ENCODE peak calls at places on chromosome 10, in nine cellular contexts. R, C, N, M, S, Y, V, F and B are unnamed samples.

GRCh38 chr10:47336387-47337134 is 11.6 kb upstream of the RBP3 start:
- DNase-seq in R (peak), C (no peak), N (no peak), M (no peak), S (no peak), Y (no peak), V (no peak), F (no peak), B (no peak)

GRCh38 chr10:133141144-133141962 is 18.7 kb upstream of the KNDC1 start:
- DNase-seq in R (no peak), C (no peak), N (no peak), M (no peak), S (peak), Y (peak), V (no peak), F (no peak), B (no peak)

GRCh38 chr10:97718659-97719142 is 5.2 kb downstream of the MARVELD1 start:
- DNase-seq in R (no peak), C (peak), N (peak), M (no peak), S (peak), Y (no peak), V (peak), F (no peak), B (no peak)

GRCh38 chr10:52071814-52072213 is 242.3 kb upstream of the DKK1 start:
- DNase-seq in R (no peak), C (no peak), N (no peak), M (no peak), S (no peak), Y (peak), V (no peak), F (no peak), B (no peak)

GRCh38 chr10:21092683-21093524 is 195.8 kb upstream of the NEBL start:
- DNase-seq in R (no peak), C (no peak), N (no peak), M (no peak), S (no peak), Y (no peak), V (peak), F (no peak), B (no peak)

GRCh38 chr10:4824791-4825310 is 1.2 kb upstream of the AKR1E2 start:
- DNase-seq in R (no peak), C (no peak), N (no peak), M (no peak), S (no peak), Y (no peak), V (no peak), F (no peak), B (no peak)

GRCh38 chr10:17644485-17644964 is 574 bp downstream of the STAM start:
- DNase-seq in R (peak), C (peak), N (no peak), M (no peak), S (no peak), Y (no peak), V (no peak), F (no peak), B (no peak)

GRCh38 chr10:99709480-99710229 is 22.3 kb downstream of the COX15 start:
- DNase-seq in R (peak), C (no peak), N (no peak), M (no peak), S (no peak), Y (no peak), V (peak), F (no peak), B (peak)

GRCh38 chr10:67464278-67464677 is 231.7 kb downstream of the CTNNA3 start:
- DNase-seq in R (no peak), C (no peak), N (no peak), M (no peak), S (no peak), Y (no peak), V (no peak), F (no peak), B (no peak)

GRCh38 chr10:103823706-103824272 is 31.6 kb downstream of the SH3PXD2A start:
- DNase-seq in R (no peak), C (no peak), N (no peak), M (no peak), S (no peak), Y (peak), V (no peak), F (no peak), B (no peak)

GRCh38 chr10:45211576-45211975 is 103.8 kb downstream of the OR13A1 start:
- DNase-seq in R (no peak), C (no peak), N (no peak), M (no peak), S (no peak), Y (no peak), V (no peak), F (no peak), B (no peak)

GRCh38 chr10:68144709-68145108 is 35.4 kb downstream of the MYPN start:
- DNase-seq in R (no peak), C (no peak), N (no peak), M (no peak), S (no peak), Y (no peak), V (no peak), F (no peak), B (no peak)

GRCh38 chr10:72337039-72337629 is 17.6 kb downstream of the DNAJB12 start:
- DNase-seq in R (peak), C (peak), N (no peak), M (peak), S (peak), Y (peak), V (peak), F (no peak), B (peak)

GRCh38 chr10:20748551-20748950 is 148.6 kb downstream of the NEBL start:
- DNase-seq in R (no peak), C (no peak), N (no peak), M (no peak), S (no peak), Y (no peak), V (no peak), F (no peak), B (no peak)

GRCh38 chr10:102718220-102718619 is 3.8 kb downstream of the SFXN2 start:
- DNase-seq in R (peak), C (no peak), N (no peak), M (no peak), S (no peak), Y (peak), V (no peak), F (no peak), B (peak)

GRCh38 chr10:99673492-99673891 is 14.2 kb downstream of the ENTPD7 start:
- DNase-seq in R (no peak), C (no peak), N (no peak), M (no peak), S (no peak), Y (no peak), V (no peak), F (no peak), B (no peak)

GRCh38 chr10:69860290-69860689 is 58.6 kb downstream of the COL13A1 start:
- DNase-seq in R (no peak), C (no peak), N (no peak), M (no peak), S (no peak), Y (no peak), V (no peak), F (no peak), B (no peak)

GRCh38 chr10:69862882-69863530 is 61.3 kb downstream of the COL13A1 start:
- DNase-seq in R (no peak), C (no peak), N (no peak), M (no peak), S (no peak), Y (no peak), V (no peak), F (no peak), B (no peak)

GRCh38 chr10:69863580-69863979 is 61.9 kb downstream of the COL13A1 start:
- DNase-seq in R (peak), C (no peak), N (no peak), M (no peak), S (no peak), Y (no peak), V (no peak), F (no peak), B (peak)

GRCh38 chr10:69864321-69864720 is 62.6 kb downstream of the COL13A1 start:
- DNase-seq in R (peak), C (peak), N (peak), M (no peak), S (no peak), Y (no peak), V (peak), F (no peak), B (peak)

GRCh38 chr10:69861251-69862240 is 59.8 kb downstream of the COL13A1 start:
- DNase-seq in R (peak), C (peak), N (peak), M (no peak), S (no peak), Y (no peak), V (peak), F (peak), B (peak)
- TF ChIP-seq CTCF in R (peak), C (peak), N (peak), M (no peak), S (peak), Y (peak), V (peak), F (peak), B (peak)

GRCh38 chr10:96587255-96588059 is 645 bp upstream of the TM9SF3 start:
- DNase-seq in R (peak), C (no peak), N (peak), M (no peak), S (peak), Y (peak), V (peak), F (peak), B (peak)

GRCh38 chr10:96584474-96584873 is 2.3 kb downstream of the TM9SF3 start:
- DNase-seq in R (no peak), C (no peak), N (no peak), M (no peak), S (no peak), Y (no peak), V (no peak), F (no peak), B (no peak)

GRCh38 chr10:96588060-96588554 is 1.3 kb upstream of the TM9SF3 start:
- DNase-seq in R (no peak), C (no peak), N (no peak), M (no peak), S (no peak), Y (no peak), V (no peak), F (no peak), B (no peak)

GRCh38 chr10:96585726-96586418 is 940 bp downstream of the TM9SF3 start:
- DNase-seq in R (no peak), C (no peak), N (no peak), M (no peak), S (peak), Y (no peak), V (no peak), F (no peak), B (no peak)

GRCh38 chr10:96586419-96587254 is at the start of gene TM9SF3:
- DNase-seq in R (peak), C (peak), N (peak), M (peak), S (peak), Y (peak), V (peak), F (peak), B (peak)
- TF ChIP-seq CTCF in R (no peak), C (no peak), N (no peak), M (no peak), S (no peak), Y (no peak), V (peak), F (no peak), B (no peak)

DNA sequence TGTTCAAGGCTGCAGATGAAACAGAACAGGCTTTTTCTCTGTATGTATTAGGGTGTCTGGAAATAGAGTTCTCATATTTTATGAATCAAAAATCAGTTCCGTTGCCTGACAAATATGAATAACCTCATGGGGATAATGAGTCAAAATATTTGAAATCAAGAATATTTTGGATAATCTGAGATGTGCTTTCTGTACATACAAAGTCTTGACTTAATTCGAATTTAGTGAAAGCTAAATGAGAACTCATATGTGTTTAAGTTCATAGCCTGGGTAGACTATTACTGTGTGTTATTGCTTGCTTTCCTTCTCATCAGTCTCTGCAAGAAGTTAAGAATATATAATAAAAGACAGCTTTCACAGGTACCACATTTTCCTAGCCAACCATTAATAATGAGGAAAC is 689.0 kb downstream of the REEP3 start:
- DNase-seq in R (no peak), C (no peak), N (no peak), M (no peak), S (no peak), Y (no peak), V (no peak), F (no peak), B (no peak)
- TF ChIP-seq CTCF in R (no peak), C (no peak), N (no peak), M (no peak), S (no peak), Y (no peak), V (no peak), F (no peak), B (no peak)

GRCh38 chr10:35424680-35425285 is 88.5 kb downstream of the CCNY start:
- DNase-seq in R (no peak), C (no peak), N (no peak), M (no peak), S (no peak), Y (no peak), V (no peak), F (no peak), B (no peak)

GRCh38 chr10:35422236-35422635 is 85.9 kb downstream of the CCNY start:
- DNase-seq in R (no peak), C (no peak), N (no peak), M (no peak), S (no peak), Y (no peak), V (no peak), F (no peak), B (peak)

GRCh38 chr10:35421553-35422178 is 85.4 kb downstream of the CCNY start:
- DNase-seq in R (peak), C (no peak), N (peak), M (no peak), S (no peak), Y (peak), V (peak), F (peak), B (peak)

GRCh38 chr10:35425596-35425995 is 89.3 kb downstream of the CCNY start:
- DNase-seq in R (no peak), C (no peak), N (no peak), M (no peak), S (no peak), Y (no peak), V (no peak), F (no peak), B (peak)

GRCh38 chr10:35423505-35424306 is 87.4 kb downstream of the CCNY start:
- DNase-seq in R (peak), C (no peak), N (no peak), M (no peak), S (no peak), Y (no peak), V (no peak), F (no peak), B (no peak)
- TF ChIP-seq CTCF in R (peak), C (no peak), N (no peak), M (no peak), S (no peak), Y (no peak), V (no peak), F (no peak), B (no peak)

GRCh38 chr10:61065010-61065409 is 121.0 kb upstream of the RHOBTB1 start:
- DNase-seq in R (no peak), C (no peak), N (no peak), M (no peak), S (no peak), Y (no peak), V (no peak), F (no peak), B (no peak)

GRCh38 chr10:61068471-61068870 is 124.5 kb upstream of the RHOBTB1 start:
- DNase-seq in R (no peak), C (no peak), N (no peak), M (no peak), S (no peak), Y (no peak), V (no peak), F (no peak), B (no peak)

GRCh38 chr10:61067683-61068336 is 123.8 kb upstream of the RHOBTB1 start:
- DNase-seq in R (no peak), C (no peak), N (no peak), M (no peak), S (no peak), Y (no peak), V (peak), F (no peak), B (no peak)

GRCh38 chr10:61064356-61064755 is 120.4 kb upstream of the RHOBTB1 start:
- DNase-seq in R (no peak), C (no peak), N (no peak), M (no peak), S (no peak), Y (no peak), V (no peak), F (no peak), B (no peak)

DNA sequence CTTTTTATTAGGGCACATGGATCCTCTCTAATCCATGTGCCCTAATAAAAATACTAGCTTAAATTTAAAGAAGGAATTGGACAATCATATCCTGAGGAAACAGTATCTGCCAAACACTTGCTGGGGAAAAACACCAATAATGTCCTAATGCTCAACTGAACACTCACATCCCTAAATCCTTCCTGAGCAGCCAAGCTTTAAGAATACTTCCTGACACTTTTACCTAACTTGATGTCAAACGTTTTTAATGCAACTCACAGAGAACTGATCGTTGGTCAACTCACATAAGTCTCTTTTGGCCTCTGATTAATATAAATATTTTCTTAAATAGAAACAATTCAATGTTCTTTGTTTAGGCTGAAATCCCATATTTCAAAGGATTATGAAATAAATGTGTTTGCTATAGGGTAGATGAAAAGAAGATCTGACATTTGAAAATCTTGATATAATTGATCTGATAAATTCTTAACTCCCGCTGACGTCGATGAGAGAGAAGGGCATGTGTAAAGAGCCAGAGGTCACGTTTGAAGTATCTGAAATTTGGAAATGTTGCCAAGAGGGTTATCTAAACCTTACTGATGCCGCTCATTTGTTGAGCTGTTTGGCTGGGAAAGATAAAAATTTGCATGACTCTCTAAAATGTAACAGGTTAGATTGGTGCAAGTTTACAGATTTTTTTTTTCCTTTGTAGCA is 122.8 kb upstream of the RHOBTB1 start:
- DNase-seq in R (no peak), C (no peak), N (no peak), M (no peak), S (no peak), Y (no peak), V (peak), F (no peak), B (no peak)
- TF ChIP-seq CTCF in R (no peak), C (no peak), N (no peak), M (no peak), S (no peak), Y (no peak), V (no peak), F (no peak), B (no peak)

GRCh38 chr10:81479316-81479715 is 395.7 kb upstream of the NRG3 start:
- DNase-seq in R (no peak), C (no peak), N (no peak), M (no peak), S (no peak), Y (no peak), V (peak), F (no peak), B (no peak)

GRCh38 chr10:81472927-81473470 is 402.0 kb upstream of the NRG3 start:
- DNase-seq in R (no peak), C (no peak), N (no peak), M (no peak), S (no peak), Y (no peak), V (no peak), F (no peak), B (no peak)

DNA sequence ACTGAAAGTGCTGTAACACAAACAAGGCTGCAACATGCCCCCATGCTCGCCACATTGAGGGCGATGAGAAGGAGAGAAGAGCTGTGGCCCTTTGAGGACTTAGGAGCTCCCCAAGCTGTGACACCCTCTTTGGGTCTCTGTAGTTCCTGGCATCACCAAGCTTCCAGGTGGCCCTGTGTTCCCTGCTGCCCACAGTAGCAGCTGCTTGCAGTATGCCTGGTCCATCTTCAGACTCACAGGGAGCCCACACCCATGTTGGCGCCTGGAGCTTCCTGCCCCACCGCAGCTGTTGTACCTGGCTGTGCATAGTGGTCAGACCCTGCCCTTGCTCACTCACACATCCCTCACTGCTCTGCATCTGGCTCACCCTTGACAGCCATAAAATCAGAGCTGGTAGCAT is 401.2 kb upstream of the NRG3 start:
- DNase-seq in R (no peak), C (no peak), N (no peak), M (no peak), S (no peak), Y (no peak), V (no peak), F (no peak), B (no peak)
- TF ChIP-seq CTCF in R (no peak), C (no peak), N (no peak), M (no peak), S (no peak), Y (no peak), V (no peak), F (no peak), B (no peak)

GRCh38 chr10:10055656-10056445 is 961.8 kb upstream of the CELF2 start:
- DNase-seq in R (no peak), C (no peak), N (no peak), M (no peak), S (no peak), Y (no peak), V (no peak), F (no peak), B (peak)

GRCh38 chr10:10053051-10053450 is 964.6 kb upstream of the CELF2 start:
- DNase-seq in R (no peak), C (no peak), N (no peak), M (no peak), S (no peak), Y (no peak), V (no peak), F (no peak), B (no peak)

DNA sequence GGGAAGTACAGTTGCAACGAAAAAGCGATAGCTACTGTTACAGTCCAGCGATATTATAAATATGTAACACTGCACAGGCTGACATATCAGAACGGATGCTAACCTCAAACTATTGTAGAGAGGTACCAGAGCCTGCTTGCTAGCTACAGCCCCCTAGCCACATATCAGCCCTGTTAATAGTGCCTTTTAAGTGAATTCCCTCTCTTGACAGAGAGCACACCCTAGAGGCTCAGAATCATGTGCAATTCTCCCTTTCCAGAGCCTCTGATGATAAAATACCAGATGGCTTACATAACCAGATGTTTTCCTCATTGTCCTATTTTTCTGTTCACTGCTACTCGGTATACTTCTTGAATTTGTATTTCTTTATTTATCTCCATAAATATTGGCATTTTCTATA is 960.7 kb upstream of the CELF2 start:
- DNase-seq in R (no peak), C (no peak), N (no peak), M (no peak), S (no peak), Y (no peak), V (no peak), F (no peak), B (no peak)
- TF ChIP-seq CTCF in R (no peak), C (no peak), N (no peak), M (no peak), S (no peak), Y (no peak), V (no peak), F (no peak), B (no peak)

GRCh38 chr10:77504870-77505257 is 132.7 kb downstream of the KCNMA1 start:
- DNase-seq in R (peak), C (peak), N (peak), M (no peak), S (no peak), Y (no peak), V (peak), F (no peak), B (peak)
- TF ChIP-seq CTCF in R (peak), C (no peak), N (peak), M (no peak), S (no peak), Y (no peak), V (peak), F (no peak), B (no peak)

GRCh38 chr10:111357859-111358258 is 281.0 kb downstream of the ADRA2A start:
- DNase-seq in R (no peak), C (no peak), N (no peak), M (no peak), S (no peak), Y (no peak), V (no peak), F (no peak), B (no peak)
- TF ChIP-seq CTCF in R (no peak), C (no peak), N (no peak), M (no peak), S (no peak), Y (no peak), V (no peak), F (no peak), B (no peak)

GRCh38 chr10:110353244-110354119 is 48.8 kb upstream of the SMNDC1 start:
- DNase-seq in R (peak), C (no peak), N (peak), M (no peak), S (peak), Y (no peak), V (peak), F (peak), B (peak)
- TF ChIP-seq CTCF in R (peak), C (no peak), N (no peak), M (no peak), S (no peak), Y (no peak), V (no peak), F (peak), B (no peak)